ENCODE peak calls at places on chromosomes 12 and 14, in four cellular contexts. One of them, this sample, is unnamed.

GRCh38 chr12:116040412-116040811 is 237.1 kb downstream of the MED13L start:
- DNase-seq in Peyer's patch: no peak
- DNase-seq in heart right ventricle: no peak
- DNase-seq in fibroblast of villous mesenchyme: no peak
- DNase-seq in this sample: no peak

GRCh38 chr14:25090716-25091454 is 40.9 kb upstream of the STXBP6 start:
- DNase-seq in fibroblast of villous mesenchyme: peak
- DNase-seq in heart right ventricle: no peak
- DNase-seq in Peyer's patch: peak
- DNase-seq in this sample: no peak

GRCh38 chr12:108985750-108986149 is 35.1 kb downstream of the SVOP start:
- DNase-seq in fibroblast of villous mesenchyme: no peak
- DNase-seq in heart right ventricle: no peak
- DNase-seq in Peyer's patch: no peak
- DNase-seq in this sample: no peak

GRCh38 chr12:60107992-60108391 is 512.2 kb downstream of the SLC16A7 start:
- DNase-seq in fibroblast of villous mesenchyme: no peak
- DNase-seq in heart right ventricle: no peak
- DNase-seq in Peyer's patch: no peak
- DNase-seq in this sample: no peak

GRCh38 chr14:106883218-106883692 is 1356.9 kb downstream of the TMEM121 start:
- DNase-seq in Peyer's patch: peak
- DNase-seq in heart right ventricle: no peak
- DNase-seq in fibroblast of villous mesenchyme: peak
- DNase-seq in this sample: peak

GRCh38 chr14:50099335-50099734 is 17.0 kb downstream of the VCPKMT start:
- DNase-seq in Peyer's patch: peak
- DNase-seq in fibroblast of villous mesenchyme: no peak
- DNase-seq in heart right ventricle: no peak
- DNase-seq in this sample: no peak

GRCh38 chr14:38941485-38941884 is 161.6 kb downstream of the SEC23A start:
- DNase-seq in fibroblast of villous mesenchyme: no peak
- DNase-seq in Peyer's patch: no peak
- DNase-seq in heart right ventricle: no peak
- DNase-seq in this sample: no peak

GRCh38 chr14:93113678-93114067 is 2.1 kb downstream of the ITPK1 start:
- DNase-seq in heart right ventricle: no peak
- DNase-seq in fibroblast of villous mesenchyme: no peak
- DNase-seq in Peyer's patch: no peak
- DNase-seq in this sample: no peak

GRCh38 chr14:70934502-70935134 is 27.4 kb downstream of the PCNX1 start:
- DNase-seq in Peyer's patch: no peak
- DNase-seq in heart right ventricle: no peak
- DNase-seq in fibroblast of villous mesenchyme: peak
- DNase-seq in this sample: no peak

GRCh38 chr12:123485756-123486155 is 27.8 kb downstream of the SNRNP35 start:
- DNase-seq in fibroblast of villous mesenchyme: no peak
- DNase-seq in Peyer's patch: no peak
- DNase-seq in heart right ventricle: no peak
- DNase-seq in this sample: no peak

GRCh38 chr12:53820503-53820902 is 68.7 kb upstream of the CISTR start:
- DNase-seq in Peyer's patch: no peak
- DNase-seq in heart right ventricle: no peak
- DNase-seq in fibroblast of villous mesenchyme: peak
- DNase-seq in this sample: no peak

GRCh38 chr12:12123209-12123608 is 52.5 kb downstream of the BCL2L14 start:
- DNase-seq in Peyer's patch: no peak
- DNase-seq in fibroblast of villous mesenchyme: no peak
- DNase-seq in heart right ventricle: no peak
- DNase-seq in this sample: no peak

GRCh38 chr14:68507544-68508081 is 285.3 kb downstream of the ZFP36L1 start:
- DNase-seq in Peyer's patch: no peak
- DNase-seq in fibroblast of villous mesenchyme: no peak
- DNase-seq in heart right ventricle: no peak
- DNase-seq in this sample: no peak

GRCh38 chr12:49846033-49846432 is 3.1 kb upstream of the BCDIN3D start:
- DNase-seq in fibroblast of villous mesenchyme: no peak
- DNase-seq in Peyer's patch: no peak
- DNase-seq in heart right ventricle: no peak
- DNase-seq in this sample: no peak

GRCh38 chr12:26274441-26275312 is 79.3 kb downstream of the SSPN start:
- DNase-seq in heart right ventricle: peak
- DNase-seq in Peyer's patch: peak
- DNase-seq in fibroblast of villous mesenchyme: peak
- DNase-seq in this sample: peak

GRCh38 chr14:100086361-100086760 is 21.1 kb downstream of the EVL start:
- DNase-seq in heart right ventricle: no peak
- DNase-seq in Peyer's patch: no peak
- DNase-seq in fibroblast of villous mesenchyme: no peak
- DNase-seq in this sample: no peak

GRCh38 chr12:49647827-49648721 is 24.7 kb downstream of the PRPF40B start:
- DNase-seq in heart right ventricle: no peak
- DNase-seq in fibroblast of villous mesenchyme: no peak
- DNase-seq in Peyer's patch: no peak
- DNase-seq in this sample: no peak

GRCh38 chr14:61388173-61388975 is 67.0 kb downstream of the PRKCH start:
- DNase-seq in heart right ventricle: no peak
- DNase-seq in fibroblast of villous mesenchyme: peak
- DNase-seq in Peyer's patch: no peak
- DNase-seq in this sample: no peak

GRCh38 chr14:34843011-34843554 is 32.1 kb downstream of the BAZ1A start:
- DNase-seq in fibroblast of villous mesenchyme: peak
- DNase-seq in Peyer's patch: no peak
- DNase-seq in heart right ventricle: no peak
- DNase-seq in this sample: no peak

GRCh38 chr14:73168691-73169090 is 32.4 kb downstream of the PSEN1 start:
- DNase-seq in fibroblast of villous mesenchyme: no peak
- DNase-seq in heart right ventricle: no peak
- DNase-seq in Peyer's patch: no peak
- DNase-seq in this sample: no peak

GRCh38 chr12:89286506-89286905 is 65.8 kb downstream of the DUSP6 start:
- DNase-seq in Peyer's patch: no peak
- DNase-seq in fibroblast of villous mesenchyme: no peak
- DNase-seq in heart right ventricle: no peak
- DNase-seq in this sample: no peak

GRCh38 chr12:129844662-129845061 is 59.2 kb downstream of the TMEM132D start:
- DNase-seq in Peyer's patch: no peak
- DNase-seq in fibroblast of villous mesenchyme: no peak
- DNase-seq in heart right ventricle: no peak
- DNase-seq in this sample: no peak

GRCh38 chr12:122875590-122876220 is 20.2 kb downstream of the VPS37B start:
- DNase-seq in Peyer's patch: peak
- DNase-seq in fibroblast of villous mesenchyme: no peak
- DNase-seq in heart right ventricle: no peak
- DNase-seq in this sample: no peak

GRCh38 chr12:126874427-126875026 is 1392.4 kb upstream of the TMEM132C start:
- DNase-seq in fibroblast of villous mesenchyme: peak
- DNase-seq in heart right ventricle: peak
- DNase-seq in Peyer's patch: peak
- DNase-seq in this sample: peak

GRCh38 chr14:73741386-73741875 is 27.2 kb upstream of the PNMA1 start:
- DNase-seq in Peyer's patch: peak
- DNase-seq in heart right ventricle: peak
- DNase-seq in fibroblast of villous mesenchyme: peak
- DNase-seq in this sample: peak

GRCh38 chr12:93645702-93646101 is 31.5 kb upstream of the CRADD start:
- DNase-seq in fibroblast of villous mesenchyme: peak
- DNase-seq in Peyer's patch: no peak
- DNase-seq in heart right ventricle: no peak
- DNase-seq in this sample: no peak

GRCh38 chr12:110269622-110270124 is 11.4 kb upstream of the ATP2A2 start:
- DNase-seq in fibroblast of villous mesenchyme: peak
- DNase-seq in Peyer's patch: no peak
- DNase-seq in heart right ventricle: no peak
- DNase-seq in this sample: no peak

DNA sequence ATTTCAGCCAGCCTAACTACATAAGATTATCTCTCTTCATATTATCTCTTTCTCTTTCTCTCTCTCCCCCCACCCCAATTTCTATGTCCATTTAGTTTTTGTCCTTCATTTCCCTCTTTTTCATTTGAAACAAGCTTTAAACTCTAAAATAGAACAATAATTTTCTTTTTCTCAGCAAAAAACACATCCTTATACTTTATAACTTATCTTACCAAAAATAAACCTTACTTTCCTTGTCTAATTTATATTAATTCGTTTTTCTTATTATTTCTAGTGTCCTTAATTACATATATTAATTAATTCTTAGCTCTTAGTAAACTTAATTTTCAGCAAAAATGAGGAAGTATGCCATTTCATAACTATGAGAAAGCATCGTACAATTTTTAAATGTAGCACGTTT is 65.0 kb upstream of the ST8SIA1 start:
- DNase-seq in fibroblast of villous mesenchyme: no peak
- DNase-seq in Peyer's patch: no peak
- DNase-seq in heart right ventricle: no peak
- DNase-seq in this sample: no peak
- H3K4me3 ChIP-seq in fibroblast of villous mesenchyme: no peak
- H3K4me3 ChIP-seq in Peyer's patch: no peak
- H3K4me3 ChIP-seq in heart right ventricle: no peak
- H3K4me3 ChIP-seq in this sample: no peak

DNA sequence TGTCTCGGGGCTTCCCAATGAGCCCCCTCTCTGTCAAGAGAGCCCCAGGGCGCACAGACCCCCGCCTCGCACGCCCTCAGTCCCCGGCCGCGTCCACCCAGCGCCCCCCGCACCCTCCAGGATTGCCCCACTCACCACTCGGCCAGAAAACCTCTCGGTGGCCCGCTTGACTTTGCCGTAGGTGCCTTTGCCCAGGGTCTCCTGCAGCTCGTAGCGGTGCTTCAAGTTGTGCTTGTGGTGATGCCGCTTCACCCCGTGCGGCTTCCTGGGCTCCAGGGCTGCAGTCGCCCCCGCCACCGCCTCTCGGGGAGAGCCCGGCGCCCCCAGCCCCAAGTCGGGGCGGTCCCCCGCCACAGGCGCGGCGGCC is 492 bp downstream of the NUAK1 start:
- DNase-seq in fibroblast of villous mesenchyme: no peak
- DNase-seq in Peyer's patch: no peak
- DNase-seq in heart right ventricle: no peak
- DNase-seq in this sample: no peak
- H3K4me3 ChIP-seq in fibroblast of villous mesenchyme: peak
- H3K4me3 ChIP-seq in Peyer's patch: peak
- H3K4me3 ChIP-seq in heart right ventricle: peak
- H3K4me3 ChIP-seq in this sample: peak

GRCh38 chr12:949337-950099 is at the start of gene RAD52:
- DNase-seq in Peyer's patch: peak
- DNase-seq in fibroblast of villous mesenchyme: peak
- DNase-seq in heart right ventricle: peak
- DNase-seq in this sample: peak

GRCh38 chr12:951166-951565 is 1.7 kb upstream of the RAD52 start:
- DNase-seq in heart right ventricle: no peak
- DNase-seq in Peyer's patch: no peak
- DNase-seq in fibroblast of villous mesenchyme: no peak
- DNase-seq in this sample: no peak

GRCh38 chr12:946212-946611 is 3.3 kb downstream of the RAD52 start:
- DNase-seq in fibroblast of villous mesenchyme: peak
- DNase-seq in heart right ventricle: no peak
- DNase-seq in Peyer's patch: no peak
- DNase-seq in this sample: no peak

GRCh38 chr12:946656-947055 is 2.8 kb downstream of the RAD52 start:
- DNase-seq in heart right ventricle: no peak
- DNase-seq in Peyer's patch: no peak
- DNase-seq in fibroblast of villous mesenchyme: peak
- DNase-seq in this sample: no peak

GRCh38 chr12:948238-948637 is 1.3 kb downstream of the RAD52 start:
- DNase-seq in fibroblast of villous mesenchyme: peak
- DNase-seq in Peyer's patch: peak
- DNase-seq in heart right ventricle: no peak
- DNase-seq in this sample: no peak
- H3K4me3 ChIP-seq in fibroblast of villous mesenchyme: peak
- H3K4me3 ChIP-seq in Peyer's patch: peak
- H3K4me3 ChIP-seq in heart right ventricle: peak
- H3K4me3 ChIP-seq in this sample: peak

GRCh38 chr12:51847830-51848727 is at the start of gene FIGNL2:
- DNase-seq in fibroblast of villous mesenchyme: no peak
- DNase-seq in heart right ventricle: peak
- DNase-seq in Peyer's patch: no peak
- DNase-seq in this sample: no peak
- H3K4me3 ChIP-seq in fibroblast of villous mesenchyme: peak
- H3K4me3 ChIP-seq in heart right ventricle: peak
- H3K4me3 ChIP-seq in Peyer's patch: peak
- H3K4me3 ChIP-seq in this sample: peak